ENCODE peak calls at places on chromosomes 13 and 19, in eight cellular contexts. A is endothelial cell, Q is kidney glomerular epithelial cell, V is fibroblast of the aortic adventitia, N is aorta, P is AG04449, Y is GM23248, F is stomach. B is an unnamed sample.

GRCh38 chr19:46404884-46405658 is 8.3 kb downstream of the CCDC8 start:
- DNase-seq in A (no peak), Q (no peak), V (peak; percentile 47), N (peak; percentile 76), P (no peak), Y (no peak), F (no peak), B (no peak)

GRCh38 chr19:17829855-17830566 is 8.7 kb upstream of the INSL3 start:
- DNase-seq in A (peak; percentile 62), Q (no peak), V (peak; percentile 22), N (no peak), P (no peak), Y (peak; percentile 58), F (no peak), B (no peak)

GRCh38 chr13:51976423-51976822 is 34.8 kb downstream of the ATP7B start:
- DNase-seq in A (no peak), Q (no peak), V (no peak), N (no peak), P (no peak), Y (no peak), F (no peak), B (no peak)

GRCh38 chr19:56508282-56508778 is 675 bp downstream of the ZNF471 start:
- DNase-seq in A (no peak), Q (peak; percentile 72), V (no peak), N (no peak), P (no peak), Y (no peak), F (no peak), B (no peak)

GRCh38 chr19:40613669-40614594 is 12.8 kb downstream of the LTBP4 start:
- DNase-seq in A (peak; percentile 69), Q (no peak), V (peak; percentile 68), N (peak; percentile 89), P (no peak), Y (peak; percentile 83), F (peak; percentile 83), B (peak; percentile 43)

GRCh38 chr19:33193864-33194362 is at the start of gene LRP3:
- DNase-seq in A (no peak), Q (no peak), V (peak; percentile 12), N (peak; percentile 79), P (no peak), Y (peak; percentile 54), F (peak; percentile 52), B (no peak)

GRCh38 chr19:31826325-31826724 is 477.1 kb upstream of the TSHZ3 start:
- DNase-seq in A (no peak), Q (no peak), V (no peak), N (no peak), P (no peak), Y (no peak), F (no peak), B (no peak)

GRCh38 chr19:43984687-43985000 is 656 bp downstream of the ZNF155 start:
- DNase-seq in A (no peak), Q (no peak), V (no peak), N (no peak), P (no peak), Y (peak; percentile 71), F (no peak), B (peak; percentile 16)

GRCh38 chr13:93535256-93535655 is 308.6 kb downstream of the GPC6 start:
- DNase-seq in A (no peak), Q (peak; percentile 4), V (peak; percentile 51), N (no peak), P (peak; percentile 31), Y (peak; percentile 85), F (no peak), B (no peak)

GRCh38 chr13:45219123-45219891 is 18.5 kb upstream of the KCTD4 start:
- DNase-seq in A (no peak), Q (no peak), V (no peak), N (no peak), P (no peak), Y (peak; percentile 20), F (no peak), B (no peak)

GRCh38 chr13:93660664-93661063 is 434.1 kb downstream of the GPC6 start:
- DNase-seq in A (no peak), Q (no peak), V (no peak), N (no peak), P (no peak), Y (no peak), F (no peak), B (no peak)

GRCh38 chr13:89324582-89324981 is 1653.4 kb downstream of the SLITRK5 start:
- DNase-seq in A (no peak), Q (no peak), V (no peak), N (no peak), P (no peak), Y (no peak), F (no peak), B (no peak)

GRCh38 chr13:43364210-43365041 is 341.0 kb downstream of the DNAJC15 start:
- DNase-seq in A (no peak), Q (no peak), V (peak; percentile 88), N (no peak), P (no peak), Y (peak; percentile 81), F (no peak), B (no peak)

B was measured in DND-41.